ENCODE peak calls at places on chromosomes 1 and 21, in six cellular contexts. O is IMR-90, E is type B pancreatic cell, S is body of pancreas, R is Panc1, N is lower leg skin. G is an unnamed sample.

GRCh38 chr1:245420926-245421325 is 266.1 kb downstream of the KIF26B start:
- DNase-seq in E (no peak), S (no peak), N (no peak), O (no peak), R (no peak), G (no peak)

GRCh38 chr1:117093870-117094621 is 27.5 kb downstream of the TRIM45 start:
- DNase-seq in O (peak), E (no peak), R (no peak), S (no peak), N (no peak), G (no peak)

GRCh38 chr1:206506803-206507394 is 432 bp upstream of the RASSF5 start:
- DNase-seq in R (no peak), O (no peak), S (peak), E (no peak), N (no peak), G (peak)

GRCh38 chr1:110555807-110556470 is 37.0 kb upstream of the KCNA10 start:
- DNase-seq in R (no peak), N (no peak), O (no peak), E (peak), S (peak), G (no peak)

GRCh38 chr1:980137-980571 is 1.7 kb downstream of the PERM1 start:
- DNase-seq in N (no peak), R (no peak), O (no peak), E (no peak), S (no peak), G (peak)

GRCh38 chr21:34802180-34802899 is 133.5 kb downstream of the CLIC6 start:
- DNase-seq in O (no peak), R (no peak), E (no peak), S (no peak), N (no peak), G (no peak)

GRCh38 chr1:113912594-113913311 is 7.6 kb downstream of the DCLRE1B start:
- DNase-seq in O (peak), N (no peak), S (peak), R (no peak), E (no peak), G (no peak)

GRCh38 chr1:209249785-209250441 is 333.6 kb upstream of the CAMK1G start:
- DNase-seq in N (no peak), R (no peak), O (no peak), S (no peak), E (no peak), G (no peak)

GRCh38 chr1:3319874-3320245 is 134.6 kb upstream of the ARHGEF16 start:
- DNase-seq in O (peak), R (peak), S (peak), N (no peak), E (no peak), G (no peak)

GRCh38 chr21:27525780-27526179 is 558.9 kb upstream of the ADAMTS5 start:
- DNase-seq in E (no peak), R (no peak), S (no peak), N (no peak), O (no peak), G (no peak)

GRCh38 chr1:36253463-36253862 is 29.2 kb downstream of the THRAP3 start:
- DNase-seq in S (no peak), E (no peak), R (no peak), N (no peak), O (peak), G (no peak)

GRCh38 chr1:101474039-101474665 is 237.3 kb downstream of the S1PR1 start:
- DNase-seq in N (no peak), E (no peak), R (no peak), O (no peak), S (no peak), G (no peak)

DNA sequence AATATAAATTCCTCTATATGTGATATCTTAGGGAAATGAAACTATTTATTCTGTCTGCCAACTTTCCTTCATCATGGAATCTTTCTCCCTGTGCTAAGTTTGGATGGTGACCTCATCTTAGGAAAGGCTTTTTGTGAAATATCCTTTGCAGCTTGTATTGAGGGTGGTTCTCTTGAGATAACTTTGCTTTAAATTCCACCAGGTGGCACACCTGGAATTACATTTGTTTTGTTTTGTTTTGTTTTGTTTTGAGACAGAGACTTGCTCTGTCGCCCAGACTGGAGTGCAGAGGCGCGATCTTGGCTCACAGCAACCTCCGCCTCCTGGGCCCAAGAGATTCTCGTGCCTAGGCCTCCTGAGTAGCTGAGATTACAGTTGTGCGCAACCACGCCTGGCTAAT is 7.6 kb upstream of the CD1A start:
- DNase-seq in R (no peak), S (no peak), O (no peak), E (no peak), N (no peak), G (no peak)
- TF ChIP-seq CTCF in R (peak), S (no peak), O (no peak), E (no peak), N (no peak), G (no peak)

GRCh38 chr1:153968000-153968363 is 280 bp downstream of the CREB3L4 start:
- DNase-seq in N (no peak), O (no peak), E (no peak), R (no peak), S (peak), G (no peak)

GRCh38 chr1:153968400-153968799 is 698 bp downstream of the CREB3L4 start:
- DNase-seq in N (no peak), S (no peak), O (no peak), E (no peak), R (no peak), G (no peak)

GRCh38 chr1:153970346-153970745 is 2.6 kb downstream of the CREB3L4 start:
- DNase-seq in S (no peak), R (no peak), O (no peak), E (no peak), N (no peak), G (no peak)

GRCh38 chr1:153968972-153969371 is 1.3 kb downstream of the CREB3L4 start:
- DNase-seq in E (no peak), N (no peak), S (no peak), O (no peak), R (no peak), G (no peak)

GRCh38 chr1:153967109-153967999 is at the start of gene CREB3L4:
- DNase-seq in N (peak), S (peak), E (peak), O (peak), R (peak), G (peak)
- TF ChIP-seq CTCF in N (no peak), S (peak), E (peak), O (peak), R (no peak), G (peak)

DNA sequence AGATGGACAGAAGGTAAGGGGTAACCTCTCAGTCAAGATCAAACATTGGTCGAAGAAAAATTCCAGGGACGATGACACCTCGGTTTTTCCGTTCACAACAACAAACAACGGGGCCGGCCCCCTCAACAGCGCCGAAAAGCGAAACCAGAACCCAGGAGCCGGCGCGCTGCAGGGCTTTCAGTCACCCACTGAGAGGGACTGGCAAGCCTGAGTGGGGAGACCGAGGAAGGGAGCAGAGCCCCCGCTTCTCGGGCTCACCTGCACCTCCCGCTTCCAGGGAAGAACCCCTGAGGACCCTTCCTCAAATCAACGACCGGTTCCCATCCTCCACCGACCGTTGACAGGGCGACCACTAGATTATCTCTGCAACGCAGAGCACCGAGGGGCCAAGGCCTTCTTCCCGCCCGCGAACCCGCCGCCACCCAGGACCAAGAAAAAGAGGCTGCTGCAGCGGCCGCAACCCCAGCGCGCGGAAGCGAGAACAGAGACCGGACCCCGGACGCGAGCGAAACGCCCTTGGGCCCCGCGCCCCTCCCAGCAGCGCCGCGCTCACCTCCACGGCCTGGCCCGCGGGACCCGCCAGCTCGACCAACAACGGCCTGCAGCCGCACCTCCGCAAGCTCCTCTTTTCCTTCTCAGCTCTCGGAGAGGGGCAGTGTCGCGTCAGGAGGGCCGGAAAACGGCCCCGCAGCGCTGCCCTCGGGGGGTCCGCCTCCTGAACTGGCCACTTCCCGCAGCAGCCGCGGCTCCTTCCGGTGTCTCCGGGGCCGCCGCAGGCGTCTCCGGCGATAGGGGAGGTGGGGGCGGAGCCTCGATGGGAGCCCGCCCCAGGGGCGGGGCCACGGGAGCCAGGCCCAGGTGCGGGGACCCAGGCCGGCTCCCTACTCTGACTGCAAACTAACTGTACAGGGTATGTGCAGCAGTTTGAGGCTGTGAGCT is at the start of gene USP33:
- DNase-seq in E (peak), S (peak), R (no peak), N (peak), O (peak), G (peak)
- TF ChIP-seq CTCF in E (peak), S (no peak), R (no peak), N (no peak), O (no peak), G (no peak)

DNA sequence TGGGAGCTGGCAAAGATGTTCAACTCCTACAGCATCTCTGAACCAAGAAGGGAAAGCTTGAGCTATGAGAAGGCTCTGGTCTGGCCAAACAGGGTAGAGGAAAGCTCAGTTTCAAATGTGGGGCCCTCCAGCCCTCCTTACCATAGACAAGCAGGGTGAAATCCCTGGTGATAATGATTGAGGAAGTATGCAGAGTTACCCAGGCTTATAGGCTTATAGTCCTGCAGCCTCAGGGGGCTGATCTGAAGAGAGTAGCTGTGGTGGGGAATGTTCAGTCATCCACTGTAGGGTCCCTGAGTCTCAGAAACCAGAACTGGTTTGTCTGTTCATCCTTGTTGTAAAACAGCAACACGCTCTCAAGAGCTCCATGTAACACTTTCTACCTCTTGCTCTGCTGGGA is 19.8 kb upstream of the LY9 start:
- DNase-seq in R (no peak), O (no peak), E (no peak), S (no peak), N (no peak), G (no peak)
- TF ChIP-seq CTCF in R (no peak), O (no peak), E (no peak), S (no peak), N (no peak), G (no peak)

DNA sequence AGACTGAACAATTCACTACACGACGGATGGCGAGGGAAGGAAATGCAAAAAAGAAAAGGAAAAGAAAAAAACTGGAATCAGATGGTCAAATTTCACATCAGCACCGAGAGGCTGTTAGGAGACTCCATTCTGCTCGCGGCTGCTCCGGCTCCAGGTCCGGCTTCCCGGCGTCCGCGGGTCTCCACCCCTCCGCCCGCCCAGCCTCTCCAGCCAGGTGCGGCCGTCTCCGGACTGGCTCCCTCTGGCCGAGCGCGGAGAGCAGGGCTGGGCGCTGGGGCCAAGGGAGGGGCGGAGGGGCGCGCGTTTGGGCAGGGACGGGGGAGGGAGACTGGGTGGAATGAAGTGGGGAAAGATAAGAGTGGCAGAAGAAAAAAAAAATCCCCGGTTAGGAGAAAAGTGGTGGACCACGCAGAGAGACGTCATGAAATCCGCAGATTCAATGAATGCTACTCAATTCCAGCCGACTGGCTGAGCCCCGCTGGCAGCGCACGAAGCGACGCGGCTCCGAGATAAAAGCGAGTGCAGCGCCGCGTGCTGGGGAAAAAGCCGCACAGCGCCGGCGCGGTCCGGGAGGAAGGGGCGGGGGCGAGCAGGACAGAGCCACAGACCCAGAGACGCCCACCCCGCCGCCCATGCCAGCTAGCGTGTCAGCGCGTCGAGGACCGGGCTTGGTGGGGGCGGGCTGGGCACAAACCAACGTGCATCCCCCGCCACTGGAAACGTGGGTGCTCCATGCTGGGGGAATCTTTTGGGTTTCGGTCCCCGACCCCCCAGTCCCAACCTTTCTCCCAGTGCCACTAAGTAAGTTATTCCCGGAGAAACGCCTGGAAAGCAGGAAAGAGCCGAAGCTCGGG is at the start of gene KCNJ6:
- DNase-seq in N (no peak), R (no peak), E (peak), S (peak), O (peak), G (no peak)
- TF ChIP-seq CTCF in N (no peak), R (peak), E (peak), S (peak), O (peak), G (peak)